ENCODE peak calls at places on chromosomes 5 and 9, in four cellular contexts. One of them, this sample, is unnamed.

GRCh38 chr5:138955013-138955660 is 80.0 kb upstream of the LRRTM2 start:
- DNase-seq in GM20000: no peak
- DNase-seq in cardiac muscle cell: no peak
- DNase-seq in effector memory CD8-positive, alpha-beta T cell: no peak
- DNase-seq in this sample: no peak

GRCh38 chr9:113674436-113674835 is 201.7 kb upstream of the ZNF618 start:
- DNase-seq in cardiac muscle cell: peak
- DNase-seq in GM20000: no peak
- DNase-seq in effector memory CD8-positive, alpha-beta T cell: no peak
- DNase-seq in this sample: no peak

GRCh38 chr5:79032031-79032711 is 37.3 kb downstream of the DMGDH start:
- DNase-seq in effector memory CD8-positive, alpha-beta T cell: no peak
- DNase-seq in cardiac muscle cell: no peak
- DNase-seq in GM20000: no peak
- DNase-seq in this sample: no peak

GRCh38 chr5:149288437-149288836 is 16.8 kb downstream of the AFAP1L1 start:
- DNase-seq in effector memory CD8-positive, alpha-beta T cell: no peak
- DNase-seq in cardiac muscle cell: peak
- DNase-seq in GM20000: no peak
- DNase-seq in this sample: no peak

GRCh38 chr9:134040176-134040565 is 14.9 kb downstream of the BRD3OS start:
- DNase-seq in cardiac muscle cell: no peak
- DNase-seq in GM20000: no peak
- DNase-seq in effector memory CD8-positive, alpha-beta T cell: no peak
- DNase-seq in this sample: no peak

GRCh38 chr9:109751253-109751652 is 28.7 kb upstream of the PALM2AKAP2 start:
- DNase-seq in GM20000: no peak
- DNase-seq in cardiac muscle cell: no peak
- DNase-seq in effector memory CD8-positive, alpha-beta T cell: no peak
- DNase-seq in this sample: no peak

GRCh38 chr5:6914336-6914735 is 201.1 kb downstream of the TENT4A start:
- DNase-seq in cardiac muscle cell: no peak
- DNase-seq in GM20000: no peak
- DNase-seq in effector memory CD8-positive, alpha-beta T cell: no peak
- DNase-seq in this sample: no peak

GRCh38 chr9:71861618-71862017 is 49.4 kb downstream of the ABHD17B start:
- DNase-seq in effector memory CD8-positive, alpha-beta T cell: no peak
- DNase-seq in GM20000: no peak
- DNase-seq in cardiac muscle cell: no peak
- DNase-seq in this sample: no peak

GRCh38 chr9:77020438-77021264 is 1.2 kb downstream of the FOXB2 start:
- DNase-seq in GM20000: peak
- DNase-seq in effector memory CD8-positive, alpha-beta T cell: no peak
- DNase-seq in cardiac muscle cell: no peak
- DNase-seq in this sample: peak

GRCh38 chr5:57441557-57441956 is 41.1 kb downstream of the ACTBL2 start:
- DNase-seq in effector memory CD8-positive, alpha-beta T cell: no peak
- DNase-seq in GM20000: peak
- DNase-seq in cardiac muscle cell: peak
- DNase-seq in this sample: no peak

GRCh38 chr5:67516959-67517358 is 320.4 kb upstream of the CD180 start:
- DNase-seq in cardiac muscle cell: peak
- DNase-seq in effector memory CD8-positive, alpha-beta T cell: no peak
- DNase-seq in GM20000: no peak
- DNase-seq in this sample: no peak

GRCh38 chr5:180873628-180874520 is 12.8 kb upstream of the ZFP62 start:
- DNase-seq in GM20000: no peak
- DNase-seq in effector memory CD8-positive, alpha-beta T cell: peak
- DNase-seq in cardiac muscle cell: peak
- DNase-seq in this sample: no peak

GRCh38 chr5:95861858-95862561 is 39.5 kb upstream of the GLRX start:
- DNase-seq in GM20000: no peak
- DNase-seq in cardiac muscle cell: peak
- DNase-seq in effector memory CD8-positive, alpha-beta T cell: no peak
- DNase-seq in this sample: no peak

GRCh38 chr9:85743290-85744128 is 1.8 kb upstream of the AGTPBP1 start:
- DNase-seq in GM20000: no peak
- DNase-seq in cardiac muscle cell: peak
- DNase-seq in effector memory CD8-positive, alpha-beta T cell: no peak
- DNase-seq in this sample: no peak

GRCh38 chr9:137305788-137306545 is 3.9 kb upstream of the NRARP start:
- DNase-seq in GM20000: no peak
- DNase-seq in effector memory CD8-positive, alpha-beta T cell: no peak
- DNase-seq in cardiac muscle cell: no peak
- DNase-seq in this sample: no peak

GRCh38 chr9:109408759-109409462 is 88.1 kb upstream of the EPB41L4B start:
- DNase-seq in cardiac muscle cell: no peak
- DNase-seq in effector memory CD8-positive, alpha-beta T cell: no peak
- DNase-seq in GM20000: no peak
- DNase-seq in this sample: no peak

GRCh38 chr5:141421489-141421855 is 621 bp downstream of the PCDHGA11 start:
- DNase-seq in effector memory CD8-positive, alpha-beta T cell: no peak
- DNase-seq in GM20000: no peak
- DNase-seq in cardiac muscle cell: no peak
- DNase-seq in this sample: no peak

GRCh38 chr5:140633081-140633471 is at the start of gene CD14:
- DNase-seq in GM20000: no peak
- DNase-seq in cardiac muscle cell: peak
- DNase-seq in effector memory CD8-positive, alpha-beta T cell: no peak
- DNase-seq in this sample: no peak

GRCh38 chr9:106648799-106649198 is 214.2 kb upstream of the ZNF462 start:
- DNase-seq in cardiac muscle cell: peak
- DNase-seq in GM20000: no peak
- DNase-seq in effector memory CD8-positive, alpha-beta T cell: no peak
- DNase-seq in this sample: no peak

GRCh38 chr9:73023025-73023541 is 70.2 kb upstream of the ALDH1A1 start:
- DNase-seq in GM20000: peak
- DNase-seq in effector memory CD8-positive, alpha-beta T cell: peak
- DNase-seq in cardiac muscle cell: peak
- DNase-seq in this sample: no peak

GRCh38 chr9:108351571-108351970 is 504.2 kb downstream of the ACTL7B start:
- DNase-seq in cardiac muscle cell: no peak
- DNase-seq in GM20000: no peak
- DNase-seq in effector memory CD8-positive, alpha-beta T cell: no peak
- DNase-seq in this sample: no peak

GRCh38 chr9:106859957-106860715 is 2.8 kb upstream of the ZNF462 start:
- DNase-seq in GM20000: no peak
- DNase-seq in effector memory CD8-positive, alpha-beta T cell: no peak
- DNase-seq in cardiac muscle cell: peak
- DNase-seq in this sample: peak

GRCh38 chr9:75130621-75131020 is 42.3 kb downstream of the OSTF1 start:
- DNase-seq in effector memory CD8-positive, alpha-beta T cell: no peak
- DNase-seq in cardiac muscle cell: no peak
- DNase-seq in GM20000: no peak
- DNase-seq in this sample: no peak

GRCh38 chr9:33818167-33818831 is 1.3 kb downstream of the UBE2R2 start:
- DNase-seq in effector memory CD8-positive, alpha-beta T cell: no peak
- DNase-seq in GM20000: peak
- DNase-seq in cardiac muscle cell: no peak
- DNase-seq in this sample: peak

This sample was measured in GM13976.